ENCODE peak calls at places on chromosomes 5 and 9, in four cellular contexts. A, C, D and G are unnamed samples.
A peak's percentile ranks its signal among the peaks of the same experiment; 100 is the strongest.

GRCh38 chr5:93915142-93915553 is 173.7 kb upstream of the POU5F2 start:
- DNase-seq in C (peak; percentile 51), A (no peak), D (no peak), G (peak; percentile 50)

GRCh38 chr5:65880673-65881072 is 45.7 kb upstream of the ERBIN start:
- DNase-seq in D (no peak), C (no peak), A (no peak), G (no peak)

GRCh38 chr9:89405832-89406231 is 87.5 kb downstream of the SECISBP2 start:
- DNase-seq in A (no peak), D (no peak), C (no peak), G (no peak)

GRCh38 chr9:24333629-24334028 is 212.1 kb downstream of the IZUMO3 start:
- DNase-seq in C (no peak), D (no peak), A (no peak), G (no peak)

GRCh38 chr5:109516385-109516784 is 106.6 kb upstream of the PJA2 start:
- DNase-seq in D (no peak), C (no peak), A (no peak), G (no peak)

GRCh38 chr5:137621861-137622823 is 113.7 kb downstream of the KLHL3 start:
- DNase-seq in D (no peak), C (no peak), A (no peak), G (no peak)

GRCh38 chr5:169356181-169356580 is 55.2 kb upstream of the SLIT3 start:
- DNase-seq in A (no peak), D (no peak), C (no peak), G (no peak)

GRCh38 chr5:100659080-100659479 is 123.9 kb downstream of the FAM174A start:
- DNase-seq in C (no peak), A (no peak), D (no peak), G (no peak)

GRCh38 chr5:41250351-41250987 is 37.1 kb upstream of the C6 start:
- DNase-seq in A (no peak), D (no peak), C (no peak), G (no peak)

GRCh38 chr5:14331377-14331776 is 188.2 kb downstream of the TRIO start:
- DNase-seq in A (no peak), D (no peak), C (no peak), G (no peak)

GRCh38 chr5:36569456-36569855 is 37.0 kb upstream of the SLC1A3 start:
- DNase-seq in D (no peak), C (no peak), A (no peak), G (no peak)

GRCh38 chr9:92097997-92098482 is 17.2 kb downstream of the SPTLC1 start:
- DNase-seq in A (peak; percentile 94), C (no peak), D (no peak), G (no peak)

GRCh38 chr9:8733096-8733954 is 933.7 kb upstream of the DMAC1 start:
- DNase-seq in A (peak; percentile 45), C (no peak), D (no peak), G (no peak)

GRCh38 chr5:181281984-181282316 is 21.0 kb upstream of the TRIM52 start:
- DNase-seq in C (no peak), A (no peak), D (peak; percentile 37), G (no peak)

GRCh38 chr9:122819326-122819725 is 9.1 kb downstream of the PDCL start:
- DNase-seq in A (no peak), D (no peak), C (no peak), G (no peak)

GRCh38 chr9:86368871-86369521 is 14.8 kb upstream of the TUT7 start:
- DNase-seq in D (no peak), A (no peak), C (no peak), G (peak; percentile 12)

GRCh38 chr5:143741418-143741817 is 70.5 kb upstream of the HMHB1 start:
- DNase-seq in A (no peak), C (no peak), D (no peak), G (no peak)

GRCh38 chr9:81565144-81565543 is 124.2 kb downstream of the TLE1 start:
- DNase-seq in D (no peak), A (no peak), C (no peak), G (peak; percentile 48)

GRCh38 chr5:41510176-41510831 is at the start of gene PLCXD3:
- DNase-seq in D (no peak), A (peak; percentile 36), C (peak; percentile 15), G (no peak)

GRCh38 chr5:129094924-129095797 is 612 bp downstream of the ISOC1 start:
- DNase-seq in A (peak; percentile 60), D (peak; percentile 42), C (peak; percentile 36), G (peak; percentile 80)

GRCh38 chr5:156411-157072 is 34.8 kb upstream of the LRRC14B start:
- DNase-seq in A (no peak), D (no peak), C (no peak), G (no peak)

DNA sequence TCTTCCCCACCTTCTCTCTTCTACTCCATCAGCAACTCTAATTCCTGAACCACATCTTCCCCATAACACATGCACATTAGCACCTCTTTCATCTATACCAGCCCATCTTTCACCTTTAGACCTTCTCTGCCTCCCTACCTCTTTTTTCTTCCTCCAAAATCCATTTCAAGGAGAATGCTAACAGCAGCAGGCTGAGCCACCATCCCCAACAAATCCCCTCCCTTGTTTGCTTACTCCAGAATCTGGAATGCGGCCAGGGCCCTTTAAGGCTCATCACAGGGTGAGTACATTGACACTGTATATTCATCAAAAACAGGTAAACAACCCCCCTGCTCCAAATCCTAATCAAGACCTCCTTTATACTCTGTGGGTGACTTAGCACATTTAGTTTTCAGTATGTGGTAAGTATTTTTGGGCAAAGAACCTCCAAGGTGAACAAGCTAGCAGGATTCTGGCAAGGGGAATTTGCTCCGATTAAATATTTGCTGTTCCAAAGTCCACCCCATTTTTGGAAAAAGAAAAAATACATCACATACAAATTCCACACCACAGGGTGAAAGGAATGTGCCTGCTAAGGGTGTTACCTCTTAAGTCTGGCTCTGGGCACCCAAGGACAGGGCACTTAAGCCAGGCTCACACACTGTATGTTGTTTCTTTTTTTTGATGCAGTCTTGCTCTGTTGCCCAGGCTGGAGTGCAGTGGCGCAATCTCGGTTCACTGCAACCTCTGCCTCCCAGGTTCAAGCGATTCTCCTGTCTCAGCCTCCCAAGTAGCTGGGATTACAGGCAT is 71.4 kb downstream of the SERINC5 start:
- DNase-seq in C (peak; percentile 76), D (peak; percentile 26), A (peak; percentile 68), G (peak; percentile 99)
- TF ChIP-seq HMGXB4 in C (no peak), D (no peak), A (no peak), G (peak; percentile 26)

GRCh38 chr5:167577616-167578015 is 713.8 kb upstream of the WWC1 start:
- DNase-seq in D (no peak), C (no peak), A (no peak), G (no peak)

GRCh38 chr5:167579701-167580045 is 711.8 kb upstream of the WWC1 start:
- DNase-seq in A (no peak), D (no peak), C (no peak), G (no peak)

GRCh38 chr5:167576928-167577327 is 714.5 kb upstream of the WWC1 start:
- DNase-seq in A (no peak), C (no peak), D (no peak), G (no peak)

GRCh38 chr5:167580608-167581007 is 710.8 kb upstream of the WWC1 start:
- DNase-seq in A (no peak), D (no peak), C (no peak), G (no peak)

DNA sequence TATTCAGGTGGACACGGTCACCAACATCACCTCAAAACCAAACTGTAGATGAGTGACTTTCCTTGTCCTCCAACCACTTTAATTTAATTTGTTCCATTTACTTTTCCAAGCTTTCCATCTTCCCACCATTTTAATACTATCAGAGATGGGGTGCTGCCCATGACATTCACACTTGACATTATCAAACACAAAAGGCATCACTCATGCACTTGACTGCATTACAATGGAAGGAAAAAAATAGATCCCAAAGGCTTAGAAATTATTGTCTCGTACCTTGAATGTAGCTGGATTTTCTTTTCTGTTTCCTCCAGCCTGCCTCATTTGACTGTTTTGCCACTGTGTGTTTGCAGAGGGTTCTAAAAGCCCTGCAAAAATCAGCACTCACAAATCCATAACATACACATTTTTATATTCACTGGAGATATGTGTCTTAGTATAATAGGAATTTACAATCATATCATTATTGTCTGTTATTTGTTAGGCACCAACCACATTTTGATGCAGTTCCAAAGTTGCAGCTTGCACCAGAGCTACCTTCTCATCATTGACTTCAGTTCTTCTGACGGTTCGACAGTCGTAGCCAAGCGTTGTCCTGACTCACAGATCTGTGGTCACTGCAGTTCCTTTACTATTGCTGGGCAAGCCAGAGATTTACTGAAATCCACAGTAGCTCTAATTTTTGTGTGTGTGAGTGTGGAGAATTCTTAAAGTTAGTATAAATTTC is 712.3 kb upstream of the WWC1 start:
- DNase-seq in D (no peak), C (no peak), A (no peak), G (no peak)
- TF ChIP-seq HMGXB4 in D (no peak), C (no peak), A (no peak), G (no peak)

GRCh38 chr5:111580956-111581355 is 68.6 kb upstream of the STARD4 start:
- DNase-seq in C (no peak), D (no peak), A (no peak), G (no peak)
- TF ChIP-seq HMGXB4 in C (no peak), D (no peak), A (no peak), G (no peak)

GRCh38 chr5:132057498-132058255 is 2.8 kb upstream of the IL3 start:
- DNase-seq in A (no peak), C (no peak), D (no peak), G (no peak)

GRCh38 chr5:132060501-132061161 is at the start of gene IL3:
- DNase-seq in D (no peak), A (no peak), C (no peak), G (no peak)

GRCh38 chr5:132059696-132060500 is 557 bp upstream of the IL3 start:
- DNase-seq in D (no peak), C (no peak), A (no peak), G (no peak)

GRCh38 chr5:132058646-132059042 is 1.8 kb upstream of the IL3 start:
- DNase-seq in D (no peak), C (no peak), A (no peak), G (no peak)

GRCh38 chr5:132059043-132059695 is 1.3 kb upstream of the IL3 start:
- DNase-seq in C (no peak), A (no peak), D (no peak), G (no peak)
- TF ChIP-seq HMGXB4 in C (no peak), A (no peak), D (no peak), G (no peak)

GRCh38 chr5:119961993-119962392 is 332.6 kb downstream of the FAM170A start:
- DNase-seq in D (no peak), C (no peak), A (no peak), G (no peak)

GRCh38 chr5:119968690-119969089 is 339.3 kb downstream of the FAM170A start:
- DNase-seq in D (no peak), C (no peak), A (no peak), G (no peak)

GRCh38 chr5:119966028-119966427 is 336.7 kb downstream of the FAM170A start:
- DNase-seq in C (no peak), D (no peak), A (no peak), G (no peak)
- TF ChIP-seq HMGXB4 in C (no peak), D (no peak), A (no peak), G (no peak)